ENCODE peak calls at places on chromosomes 5 and 9, in six cellular contexts. F is K562, U is HCT116, X is stomach, L is suprapubic skin, T is upper lobe of left lung. I is an unnamed sample.

GRCh38 chr9:105206821-105207699 is 37.4 kb upstream of the SLC44A1 start:
- DNase-seq in T (no peak), X (no peak), U (no peak), L (no peak), F (no peak), I (peak; percentile 89)

GRCh38 chr5:78287833-78288232 is 6.7 kb downstream of the AP3B1 start:
- DNase-seq in T (peak; percentile 48), F (no peak), U (peak; percentile 23), L (no peak), X (no peak), I (no peak)

GRCh38 chr5:91955610-91956009 is 572.5 kb upstream of the ARRDC3 start:
- DNase-seq in X (peak; percentile 62), U (no peak), F (no peak), L (no peak), T (no peak), I (no peak)

GRCh38 chr5:29162297-29162696 is 2031.2 kb upstream of the CDH6 start:
- DNase-seq in X (no peak), U (no peak), L (no peak), F (no peak), T (no peak), I (no peak)

GRCh38 chr5:181037365-181037861 is 2.7 kb upstream of the BTNL9 start:
- DNase-seq in L (no peak), X (no peak), T (no peak), F (peak; percentile 76), U (peak; percentile 41), I (no peak)

GRCh38 chr5:15620501-15620900 is 120.5 kb downstream of the FBXL7 start:
- DNase-seq in U (no peak), X (no peak), T (no peak), L (peak; percentile 76), F (no peak), I (no peak)

GRCh38 chr9:72893437-72893836 is 59.4 kb downstream of the ALDH1A1 start:
- DNase-seq in T (no peak), U (no peak), X (no peak), F (no peak), L (no peak), I (no peak)

GRCh38 chr5:34866989-34867471 is 28.1 kb downstream of the TTC23L start:
- DNase-seq in U (no peak), L (no peak), F (peak; percentile 93), T (no peak), X (no peak), I (no peak)

GRCh38 chr9:35112257-35113020 is 3.2 kb downstream of the ATOSB start:
- DNase-seq in F (peak; percentile 45), U (no peak), X (no peak), T (peak; percentile 69), L (no peak), I (no peak)

GRCh38 chr9:7147136-7148090 is 389.6 kb downstream of the KDM4C start:
- DNase-seq in L (no peak), X (no peak), F (no peak), T (no peak), U (no peak), I (no peak)

GRCh38 chr5:172311605-172312004 is 28.0 kb upstream of the UBTD2 start:
- DNase-seq in T (no peak), U (no peak), X (no peak), L (no peak), F (no peak), I (no peak)

GRCh38 chr5:134540747-134541733 is 15.6 kb downstream of the JADE2 start:
- DNase-seq in L (no peak), T (peak; percentile 44), U (no peak), F (no peak), X (no peak), I (no peak)

GRCh38 chr5:94442971-94443370 is 175.4 kb downstream of the KIAA0825 start:
- DNase-seq in F (no peak), U (no peak), X (no peak), T (no peak), L (no peak), I (no peak)

DNA sequence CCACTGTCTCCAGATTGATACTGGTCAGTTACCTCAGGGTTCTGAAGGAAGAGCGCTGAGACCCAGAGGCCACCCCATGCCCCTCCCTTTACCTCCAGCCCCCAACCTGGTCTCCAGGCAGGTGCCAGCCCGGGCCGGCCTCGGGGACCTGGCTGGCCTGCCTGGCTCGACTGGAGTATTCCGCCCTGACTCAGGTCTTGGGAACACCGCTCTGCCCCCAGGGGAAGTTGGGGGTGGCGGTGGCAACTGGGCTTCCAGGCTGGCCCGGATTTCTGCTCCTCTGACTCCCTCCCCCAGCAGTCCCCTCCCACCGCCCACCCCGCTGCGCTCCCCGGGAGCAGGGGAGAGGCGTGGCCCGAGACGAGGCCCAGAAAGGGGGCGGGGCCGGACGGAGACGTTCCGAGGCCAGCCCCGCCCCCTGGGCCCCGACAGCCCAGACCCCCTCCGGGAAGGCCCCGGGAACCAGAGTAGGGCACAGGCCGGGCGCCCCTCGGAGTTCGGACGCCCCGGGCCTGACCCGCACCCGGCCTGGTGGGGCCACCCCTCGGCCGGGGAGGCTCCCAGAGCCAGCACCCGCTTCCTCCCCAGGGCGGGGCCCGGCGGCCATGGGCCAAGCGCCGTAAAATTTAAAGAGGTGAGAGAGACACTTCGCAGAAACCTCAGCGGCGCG is 82.5 kb upstream of the ZBTB43 start:
- DNase-seq in U (peak; percentile 36), T (peak; percentile 86), F (peak; percentile 85), L (peak; percentile 88), X (peak; percentile 80), I (no peak)
- TF ChIP-seq POLR2AphosphoS5 in U (peak; percentile 36), T (no peak), F (no peak), L (no peak), X (no peak), I (peak; percentile 23)

DNA sequence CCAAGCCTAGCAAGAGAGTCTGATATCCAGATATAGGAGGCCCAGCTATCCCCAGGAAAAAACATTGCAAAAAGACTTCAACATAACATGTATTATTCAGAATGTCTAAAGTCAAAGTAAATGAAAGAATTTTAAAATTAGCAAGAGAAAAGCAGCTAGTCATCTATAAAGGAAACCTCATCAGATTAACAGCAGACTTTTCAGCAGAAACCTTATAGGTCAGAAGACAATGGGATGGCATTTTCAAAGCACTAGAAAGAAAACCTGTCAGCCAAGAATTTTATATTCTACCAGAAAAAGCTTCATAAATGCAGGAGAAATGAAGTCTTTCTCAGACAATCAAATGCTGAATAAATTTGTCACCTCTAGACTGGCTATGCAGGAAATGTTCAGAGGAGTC is 9.9 kb downstream of the OR1L3 start:
- DNase-seq in L (no peak), X (no peak), U (no peak), T (no peak), F (no peak), I (no peak)
- H3K9me3 ChIP-seq in L (peaks cover 19% of the 10 kb centered on the region), X (peaks cover 39% of the 10 kb centered on the region), U (peaks cover 3% of the 10 kb centered on the region), T (no peaks in the 10 kb centered on the region), F (no peaks in the 10 kb centered on the region), I (no peaks in the 10 kb centered on the region)

DNA sequence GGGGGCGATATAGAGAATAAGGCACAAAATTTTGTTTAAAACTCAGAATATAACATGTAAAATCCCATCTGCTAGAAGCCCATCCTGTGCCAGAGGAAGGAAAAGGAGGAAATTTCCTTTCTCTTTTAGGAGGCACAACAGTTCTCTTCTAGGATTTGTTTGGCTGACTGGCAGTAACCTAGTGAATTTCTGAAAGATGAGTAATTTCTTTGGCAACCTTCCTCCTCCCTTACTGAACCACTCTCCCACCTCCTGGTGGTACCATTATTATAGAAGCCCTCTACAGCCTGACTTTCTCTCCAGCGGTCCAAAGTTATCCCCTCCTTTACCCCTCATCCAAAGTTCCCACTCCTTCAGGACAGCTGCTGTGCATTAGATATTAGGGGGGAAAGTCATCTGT is 18.3 kb downstream of the MOCS2 start:
- DNase-seq in L (no peak), X (no peak), U (no peak), F (no peak), T (no peak), I (no peak)
- TF ChIP-seq POLR2AphosphoS5 in L (no peak), X (no peak), U (no peak), F (no peak), T (no peak), I (no peak)

DNA sequence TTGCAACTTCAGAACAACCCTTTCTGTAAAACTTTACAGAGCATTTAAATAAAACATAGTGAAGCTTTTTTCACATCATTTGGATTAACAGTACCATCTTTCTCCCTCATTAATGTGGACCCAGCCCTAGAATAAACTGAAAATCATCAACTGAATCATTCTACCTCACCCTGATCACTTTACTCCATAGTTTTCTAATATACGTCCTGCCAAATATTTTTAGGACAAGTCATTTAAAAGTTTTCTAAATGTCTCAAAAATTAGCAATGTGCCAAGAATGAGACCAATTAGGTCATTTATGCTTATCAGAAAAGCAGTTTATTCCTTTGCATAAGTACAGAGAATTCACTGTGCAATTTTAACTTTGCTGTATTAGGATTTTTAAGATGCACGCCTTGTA is 284.4 kb downstream of the PIK3R1 start:
- DNase-seq in F (no peak), X (no peak), T (no peak), L (no peak), U (no peak), I (no peak)
- H3K9me3 ChIP-seq in F (peaks cover 7% of the 10 kb centered on the region), X (peaks cover 26% of the 10 kb centered on the region), T (no peaks in the 10 kb centered on the region), L (no peaks in the 10 kb centered on the region), U (peaks cover 3% of the 10 kb centered on the region), I (no peaks in the 10 kb centered on the region)

GRCh38 chr9:124342946-124343485 is 72.2 kb downstream of the PSMB7 start:
- DNase-seq in U (no peak), X (no peak), T (no peak), L (no peak), F (no peak), I (no peak)
- TF ChIP-seq POLR2AphosphoS5 in U (no peak), X (no peak), T (no peak), L (no peak), F (no peak), I (peak; percentile 58)

GRCh38 chr5:81297531-81297930 is 3.9 kb upstream of the ZCCHC9 start:
- DNase-seq in U (no peak), T (no peak), F (no peak), X (no peak), L (no peak), I (no peak)

GRCh38 chr5:81286059-81286617 is 15.2 kb upstream of the ZCCHC9 start:
- DNase-seq in F (no peak), T (no peak), X (no peak), U (no peak), L (no peak), I (no peak)

GRCh38 chr5:81288021-81288433 is 13.4 kb upstream of the ZCCHC9 start:
- DNase-seq in U (no peak), T (no peak), F (no peak), L (no peak), X (no peak), I (no peak)

GRCh38 chr5:81290146-81290545 is 11.2 kb upstream of the ZCCHC9 start:
- DNase-seq in T (no peak), F (no peak), U (no peak), L (no peak), X (no peak), I (no peak)

GRCh38 chr5:81292130-81292529 is 9.3 kb upstream of the ZCCHC9 start:
- DNase-seq in T (no peak), L (no peak), X (no peak), F (no peak), U (no peak), I (no peak)
- H3K9me3 ChIP-seq in T (no peaks in the 10 kb centered on the region), L (no peaks in the 10 kb centered on the region), X (peaks cover 12% of the 10 kb centered on the region), F (peaks cover 2% of the 10 kb centered on the region), U (no peaks in the 10 kb centered on the region), I (no peaks in the 10 kb centered on the region)

GRCh38 chr9:106689089-106689488 is 173.9 kb upstream of the ZNF462 start:
- DNase-seq in X (no peak), F (no peak), T (no peak), U (no peak), L (no peak), I (no peak)
- TF ChIP-seq POLR2AphosphoS5 in X (peak; percentile 56), F (no peak), T (no peak), U (no peak), L (no peak), I (no peak)